ENCODE peak calls at places on chromosomes 2 and 18, in seven cellular contexts. R, Z, N, J, S, P and L are unnamed samples.

GRCh38 chr18:3931013-3931315 is 481.0 kb downstream of the TGIF1 start:
- DNase-seq in R (no peak), Z (no peak), J (no peak), P (no peak), N (no peak), S (no peak), L (no peak)

GRCh38 chr2:143493339-143493738 is 364.1 kb downstream of the ARHGAP15 start:
- DNase-seq in R (no peak), N (no peak), S (no peak), J (no peak), Z (no peak), P (no peak), L (no peak)

GRCh38 chr2:44941551-44942234 is at the start of gene SIX3:
- DNase-seq in N (no peak), S (peak; percentile 28), P (peak; percentile 86), Z (no peak), R (no peak), J (no peak), L (no peak)

GRCh38 chr2:172249336-172249735 is 146.6 kb upstream of the DLX2 start:
- DNase-seq in S (no peak), P (no peak), N (no peak), R (no peak), Z (no peak), J (no peak), L (no peak)

GRCh38 chr18:68840554-68841263 is 42.8 kb downstream of the CCDC102B start:
- DNase-seq in Z (no peak), S (no peak), R (no peak), N (no peak), J (no peak), P (no peak), L (no peak)

GRCh38 chr2:29664578-29664977 is 256.8 kb downstream of the ALK start:
- DNase-seq in S (no peak), P (no peak), Z (no peak), R (no peak), N (no peak), J (no peak), L (no peak)

GRCh38 chr2:96143848-96144480 is 1.3 kb downstream of the DUSP2 start:
- DNase-seq in P (peak; percentile 89), S (peak; percentile 62), Z (no peak), J (no peak), N (no peak), R (peak; percentile 72), L (no peak)

GRCh38 chr2:109604597-109604996 is 9.2 kb downstream of the SEPTIN10 start:
- DNase-seq in P (peak; percentile 60), N (no peak), S (no peak), J (no peak), Z (no peak), R (peak; percentile 80), L (no peak)

GRCh38 chr2:229586746-229587705 is 127.3 kb downstream of the DNER start:
- DNase-seq in P (peak; percentile 96), R (peak; percentile 86), Z (no peak), N (no peak), J (peak; percentile 47), S (no peak), L (peak; percentile 81)

GRCh38 chr2:229489016-229489415 is 217.9 kb upstream of the PID1 start:
- DNase-seq in N (no peak), P (no peak), Z (no peak), S (no peak), R (no peak), J (no peak), L (no peak)

GRCh38 chr18:51370996-51371395 is 173.5 kb upstream of the MEX3C start:
- DNase-seq in P (no peak), J (no peak), R (no peak), S (no peak), Z (no peak), N (no peak), L (no peak)

GRCh38 chr2:239717706-239718105 is 307.4 kb downstream of the NDUFA10 start:
- DNase-seq in S (no peak), R (no peak), Z (no peak), N (no peak), P (peak; percentile 36), J (no peak), L (no peak)

GRCh38 chr2:176150338-176151198 is 782 bp upstream of the HOXD4 start:
- DNase-seq in N (no peak), P (no peak), Z (no peak), S (no peak), J (no peak), R (no peak), L (no peak)
- H3K9me3 ChIP-seq in N (no peaks in the 10 kb centered on the region), P (no peaks in the 10 kb centered on the region), Z (no peaks in the 10 kb centered on the region), S (no peaks in the 10 kb centered on the region), J (no peaks in the 10 kb centered on the region), R (no peaks in the 10 kb centered on the region), L (no peaks in the 10 kb centered on the region)

DNA sequence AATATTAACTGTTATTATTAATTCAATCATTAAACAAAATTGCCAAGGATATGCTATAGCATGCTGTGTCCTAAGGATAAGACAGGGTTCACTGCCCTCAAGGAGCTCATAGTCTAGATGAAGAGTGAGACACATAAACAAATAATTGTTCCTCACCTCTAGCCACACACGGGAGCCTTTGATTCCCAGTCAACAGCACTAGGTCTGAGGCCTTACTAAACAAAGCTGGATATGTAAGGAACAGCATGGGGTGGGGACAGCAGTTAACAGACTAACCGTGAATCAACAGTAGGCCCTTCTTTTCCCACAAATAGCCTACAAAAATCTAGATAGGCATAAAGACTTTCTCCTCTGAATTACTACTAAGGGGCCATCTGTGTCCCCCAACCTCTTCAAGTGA is 29.7 kb upstream of the IHH start:
- DNase-seq in N (no peak), J (no peak), S (no peak), R (no peak), P (peak; percentile 51), Z (no peak), L (no peak)
- H3K4me3 ChIP-seq in N (no peak overlapping the region), J (no peak overlapping the region), S (no peak overlapping the region), R (no peak overlapping the region), P (no peak overlapping the region), Z (no peak overlapping the region), L (no peak overlapping the region)

GRCh38 chr2:170922683-170923494 is 6.2 kb upstream of the GORASP2 start:
- DNase-seq in R (peak; percentile 32), N (no peak), J (no peak), S (no peak), P (no peak), Z (no peak), L (no peak)

GRCh38 chr2:170917957-170918356 is 11.1 kb upstream of the GORASP2 start:
- DNase-seq in R (no peak), Z (no peak), P (peak; percentile 84), N (no peak), J (no peak), S (no peak), L (no peak)

GRCh38 chr2:170911314-170911889 is 17.7 kb upstream of the GORASP2 start:
- DNase-seq in R (no peak), S (no peak), Z (no peak), J (no peak), N (no peak), P (no peak), L (no peak)

GRCh38 chr2:170917219-170917851 is 11.7 kb upstream of the GORASP2 start:
- DNase-seq in Z (no peak), N (no peak), J (no peak), P (peak; percentile 96), R (peak; percentile 52), S (no peak), L (no peak)
- H3K9me3 ChIP-seq in Z (peaks cover 11% of the 10 kb centered on the region), N (peaks cover 6% of the 10 kb centered on the region), J (peaks cover 47% of the 10 kb centered on the region), P (peaks cover 44% of the 10 kb centered on the region), R (peaks cover 69% of the 10 kb centered on the region), S (peaks cover 7% of the 10 kb centered on the region), L (peaks cover 8% of the 10 kb centered on the region)

DNA sequence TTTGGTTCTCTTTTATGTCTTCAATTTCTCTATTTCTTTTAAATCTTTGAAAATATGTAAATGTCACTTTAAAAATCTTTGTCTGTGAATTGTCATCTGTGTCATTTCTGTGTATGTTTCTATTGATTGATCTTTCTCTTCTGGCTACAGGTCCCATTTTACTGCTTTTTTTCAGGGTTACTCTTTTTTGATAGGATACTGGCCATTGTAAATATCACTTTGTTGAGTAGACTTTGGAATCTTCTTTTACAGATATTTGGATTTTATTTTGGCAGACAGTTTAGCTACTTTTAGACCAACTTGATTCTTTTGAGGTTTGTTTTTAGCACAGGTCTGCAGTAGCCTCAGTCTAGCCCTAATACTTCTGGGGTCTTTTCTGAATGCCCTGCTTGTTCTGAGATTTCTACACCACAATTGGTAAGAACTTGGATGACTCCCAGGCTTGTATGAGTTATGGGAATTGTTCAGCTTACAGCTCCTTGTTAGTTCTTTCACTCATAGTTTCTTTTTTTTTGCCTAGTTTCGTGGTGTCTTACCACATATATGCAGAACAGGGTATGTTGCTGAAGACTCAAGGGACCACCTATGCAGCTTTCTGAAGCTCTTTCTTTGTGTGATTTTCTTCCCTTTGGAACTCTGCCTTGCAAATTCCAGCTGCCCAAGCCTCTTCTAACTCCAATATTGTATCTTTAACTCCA is 122.3 kb downstream of the QPCT start:
- DNase-seq in Z (no peak), R (no peak), S (no peak), J (no peak), P (no peak), N (no peak), L (no peak)
- H3K4me3 ChIP-seq in Z (no peak overlapping the region), R (no peak overlapping the region), S (no peak overlapping the region), J (no peak overlapping the region), P (no peak overlapping the region), N (no peak overlapping the region), L (no peak overlapping the region)

DNA sequence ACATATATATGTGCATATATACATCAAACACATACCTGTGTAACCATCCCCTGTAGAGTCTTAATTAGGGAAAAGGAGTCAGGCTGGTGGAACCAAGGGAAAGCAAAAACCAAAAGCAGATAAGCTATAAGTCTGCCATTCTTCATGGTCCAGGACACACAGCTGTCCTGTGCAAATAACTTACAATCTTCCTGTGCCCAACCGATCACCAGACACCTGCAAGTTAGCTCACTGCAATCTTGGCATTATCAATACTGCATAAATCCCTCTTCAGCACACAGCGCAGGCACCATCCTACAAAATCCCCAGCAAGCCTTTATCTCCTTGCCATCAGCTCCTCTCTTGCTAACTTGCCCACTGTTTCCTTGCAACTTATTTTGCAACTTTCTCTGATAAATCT is 60.8 kb upstream of the DYNAP start:
- DNase-seq in S (no peak), N (no peak), J (no peak), Z (no peak), P (no peak), R (no peak), L (no peak)
- H3K9me3 ChIP-seq in S (no peaks in the 10 kb centered on the region), N (no peaks in the 10 kb centered on the region), J (no peaks in the 10 kb centered on the region), Z (no peaks in the 10 kb centered on the region), P (peaks cover 12% of the 10 kb centered on the region), R (peaks cover 6% of the 10 kb centered on the region), L (peaks cover 2% of the 10 kb centered on the region)

GRCh38 chr2:9752441-9753275 is 90.6 kb upstream of the TAF1B start:
- DNase-seq in J (no peak), S (no peak), R (no peak), N (peak; percentile 76), Z (no peak), P (no peak), L (no peak)

GRCh38 chr2:9753665-9754531 is 89.4 kb upstream of the TAF1B start:
- DNase-seq in N (peak; percentile 20), S (no peak), P (peak; percentile 67), J (peak; percentile 81), R (no peak), Z (no peak), L (no peak)

GRCh38 chr2:9751831-9752230 is 91.4 kb upstream of the TAF1B start:
- DNase-seq in P (no peak), R (no peak), S (no peak), Z (no peak), J (no peak), N (no peak), L (no peak)

GRCh38 chr2:9754532-9754887 is 88.8 kb upstream of the TAF1B start:
- DNase-seq in J (no peak), N (no peak), S (no peak), P (no peak), R (no peak), Z (no peak), L (no peak)

GRCh38 chr2:9753276-9753600 is 90.0 kb upstream of the TAF1B start:
- DNase-seq in R (no peak), P (peak; percentile 64), J (no peak), S (no peak), Z (peak; percentile 69), N (peak; percentile 11), L (peak; percentile 81)
- H3K4me3 ChIP-seq in R (no peak overlapping the region), P (no peak overlapping the region), J (peak overlapping the region; percentile 57), S (peak overlapping the region; percentile 34), Z (peak overlapping the region; percentile 23), N (no peak overlapping the region), L (no peak overlapping the region)